ENCODE peak calls at places on chromosomes 5 and 9, in seven cellular contexts. H is nephron progenitor cell, L is skeletal muscle cell, N is NCI-H524, A is AG08395, R is A172, Z is chondrocyte. X is an unnamed sample.

GRCh38 chr9:124834586-124834985 is 18.7 kb upstream of the WDR38 start:
- DNase-seq in N (peak), L (no peak), A (peak), R (peak), H (no peak), Z (no peak), X (peak)

GRCh38 chr5:138752341-138752950 is 779 bp upstream of the CTNNA1 start:
- DNase-seq in A (no peak), N (peak), L (no peak), R (no peak), Z (no peak), H (peak), X (peak)

GRCh38 chr5:36323926-36324781 is 22.5 kb upstream of the RANBP3L start:
- DNase-seq in R (no peak), H (no peak), A (no peak), N (no peak), L (no peak), Z (no peak), X (peak)

GRCh38 chr5:169742773-169743296 is 105.8 kb downstream of the DOCK2 start:
- DNase-seq in A (peak), R (peak), N (peak), L (peak), Z (no peak), H (no peak), X (peak)

GRCh38 chr5:148805323-148806290 is 20.8 kb upstream of the ADRB2 start:
- DNase-seq in R (peak), L (no peak), Z (no peak), A (no peak), H (peak), N (peak), X (peak)

GRCh38 chr5:16540421-16540820 is 74.8 kb upstream of the ZNF622 start:
- DNase-seq in L (peak), A (peak), H (no peak), N (no peak), Z (no peak), R (peak), X (peak)

GRCh38 chr5:81922790-81923398 is 48.9 kb upstream of the ATG10 start:
- DNase-seq in A (no peak), Z (no peak), R (no peak), H (no peak), L (no peak), N (peak), X (no peak)

GRCh38 chr9:121550569-121551512 is 51.2 kb upstream of the GGTA1 start:
- DNase-seq in H (peak), A (peak), R (peak), Z (no peak), L (no peak), N (peak), X (peak)

GRCh38 chr5:126780165-126780827 is 3.4 kb downstream of the LMNB1 start:
- DNase-seq in H (no peak), Z (no peak), R (peak), A (peak), L (peak), N (peak), X (peak)

GRCh38 chr9:31034311-31034710 is 1350.1 kb upstream of the ACO1 start:
- DNase-seq in H (no peak), Z (no peak), L (no peak), A (no peak), R (no peak), N (no peak), X (no peak)

GRCh38 chr9:38682713-38683112 is 37.2 kb downstream of the FAM240B start:
- DNase-seq in H (no peak), Z (no peak), R (peak), N (no peak), A (peak), L (peak), X (peak)

GRCh38 chr9:91775011-91775707 is 174.9 kb downstream of the ROR2 start:
- DNase-seq in R (peak), N (peak), H (peak), L (no peak), Z (no peak), A (peak), X (peak)

GRCh38 chr5:72234898-72235297 is 85.1 kb downstream of the MRPS27 start:
- DNase-seq in L (no peak), N (no peak), R (no peak), H (no peak), A (no peak), Z (no peak), X (no peak)

GRCh38 chr9:94802795-94803194 is 76.3 kb downstream of the AOPEP start:
- DNase-seq in Z (no peak), A (peak), H (no peak), L (no peak), N (no peak), R (peak), X (peak)

GRCh38 chr5:73633060-73633459 is 7.1 kb downstream of the ARHGEF28 start:
- DNase-seq in R (no peak), L (no peak), H (no peak), N (no peak), A (no peak), Z (no peak), X (peak)

GRCh38 chr5:153276151-153276550 is 214.3 kb upstream of the GRIA1 start:
- DNase-seq in H (peak), R (peak), N (no peak), L (peak), A (peak), Z (no peak), X (peak)

GRCh38 chr9:107112707-107113243 is 170.3 kb upstream of the RAD23B start:
- DNase-seq in L (no peak), R (no peak), Z (no peak), H (no peak), N (no peak), A (no peak), X (no peak)

GRCh38 chr5:180128671-180129261 is 57.2 kb upstream of the RNF130 start:
- DNase-seq in H (no peak), R (no peak), N (no peak), A (no peak), L (no peak), Z (no peak), X (no peak)

GRCh38 chr5:169546346-169546745 is 37.2 kb upstream of the SPDL1 start:
- DNase-seq in N (no peak), R (no peak), Z (no peak), A (no peak), L (no peak), H (no peak), X (no peak)

GRCh38 chr9:110900917-110901316 is 137.4 kb downstream of the LPAR1 start:
- DNase-seq in Z (no peak), A (no peak), N (peak), L (no peak), R (no peak), H (no peak), X (no peak)